ENCODE peak calls at places on chromosomes 7 and 10, in seven cellular contexts. One of them, this sample, is unnamed.

GRCh38 chr7:148987010-148987750 is 41.1 kb downstream of the PDIA4 start:
- DNase-seq in body of pancreas: peak
- DNase-seq in endothelial cell: peak
- DNase-seq in globus pallidus: peak
- DNase-seq in NCI-H510A: peak
- DNase-seq in SK-N-DZ: peak
- DNase-seq in NCI-H187: peak
- DNase-seq in this sample: peak

GRCh38 chr10:14366760-14367159 is 36.0 kb upstream of the FRMD4A start:
- DNase-seq in body of pancreas: peak
- DNase-seq in endothelial cell: no peak
- DNase-seq in globus pallidus: no peak
- DNase-seq in NCI-H510A: no peak
- DNase-seq in SK-N-DZ: no peak
- DNase-seq in NCI-H187: no peak
- DNase-seq in this sample: no peak

GRCh38 chr7:2116086-2116810 is 116.5 kb downstream of the MAD1L1 start:
- DNase-seq in body of pancreas: no peak
- DNase-seq in endothelial cell: no peak
- DNase-seq in globus pallidus: no peak
- DNase-seq in NCI-H510A: peak
- DNase-seq in SK-N-DZ: no peak
- DNase-seq in NCI-H187: no peak
- DNase-seq in this sample: no peak

GRCh38 chr7:102439963-102440795 is 6.8 kb downstream of the ORAI2 start:
- DNase-seq in body of pancreas: peak
- DNase-seq in endothelial cell: no peak
- DNase-seq in globus pallidus: no peak
- DNase-seq in NCI-H510A: no peak
- DNase-seq in SK-N-DZ: no peak
- DNase-seq in NCI-H187: no peak
- DNase-seq in this sample: no peak

GRCh38 chr10:538895-539294 is 150.6 kb downstream of the DIP2C start:
- DNase-seq in body of pancreas: no peak
- DNase-seq in endothelial cell: no peak
- DNase-seq in globus pallidus: no peak
- DNase-seq in NCI-H510A: no peak
- DNase-seq in SK-N-DZ: no peak
- DNase-seq in NCI-H187: no peak
- DNase-seq in this sample: no peak

GRCh38 chr7:23333671-23334246 is 34.6 kb downstream of the MALSU1 start:
- DNase-seq in body of pancreas: no peak
- DNase-seq in endothelial cell: no peak
- DNase-seq in globus pallidus: no peak
- DNase-seq in NCI-H510A: no peak
- DNase-seq in SK-N-DZ: no peak
- DNase-seq in NCI-H187: no peak
- DNase-seq in this sample: no peak

GRCh38 chr7:95684505-95684904 is 87.8 kb upstream of the DYNC1I1 start:
- DNase-seq in body of pancreas: no peak
- DNase-seq in endothelial cell: no peak
- DNase-seq in globus pallidus: peak
- DNase-seq in NCI-H510A: no peak
- DNase-seq in SK-N-DZ: no peak
- DNase-seq in NCI-H187: no peak
- DNase-seq in this sample: no peak

GRCh38 chr7:46576950-46577349 is 655.9 kb upstream of the IGFBP3 start:
- DNase-seq in body of pancreas: no peak
- DNase-seq in endothelial cell: no peak
- DNase-seq in globus pallidus: no peak
- DNase-seq in NCI-H510A: no peak
- DNase-seq in SK-N-DZ: no peak
- DNase-seq in NCI-H187: no peak
- DNase-seq in this sample: no peak

GRCh38 chr10:103382769-103383168 is 13.5 kb downstream of the ATP5MK start:
- DNase-seq in body of pancreas: no peak
- DNase-seq in endothelial cell: no peak
- DNase-seq in globus pallidus: no peak
- DNase-seq in NCI-H510A: no peak
- DNase-seq in SK-N-DZ: no peak
- DNase-seq in NCI-H187: no peak
- DNase-seq in this sample: no peak

GRCh38 chr7:142568430-142569097 is 180.7 kb upstream of the PRSS1 start:
- DNase-seq in body of pancreas: no peak
- DNase-seq in endothelial cell: no peak
- DNase-seq in globus pallidus: no peak
- DNase-seq in NCI-H510A: no peak
- DNase-seq in SK-N-DZ: no peak
- DNase-seq in NCI-H187: no peak
- DNase-seq in this sample: peak

GRCh38 chr7:98555403-98555802 is 61.7 kb upstream of the NPTX2 start:
- DNase-seq in body of pancreas: peak
- DNase-seq in endothelial cell: no peak
- DNase-seq in globus pallidus: no peak
- DNase-seq in NCI-H510A: no peak
- DNase-seq in SK-N-DZ: no peak
- DNase-seq in NCI-H187: no peak
- DNase-seq in this sample: no peak

GRCh38 chr7:149125864-149126661 is at the start of gene ZNF425:
- DNase-seq in body of pancreas: peak
- DNase-seq in endothelial cell: peak
- DNase-seq in globus pallidus: peak
- DNase-seq in NCI-H510A: peak
- DNase-seq in SK-N-DZ: peak
- DNase-seq in NCI-H187: peak
- DNase-seq in this sample: peak

GRCh38 chr10:78784454-78785414 is 284.0 kb upstream of the ZMIZ1 start:
- DNase-seq in body of pancreas: no peak
- DNase-seq in endothelial cell: no peak
- DNase-seq in globus pallidus: no peak
- DNase-seq in NCI-H510A: no peak
- DNase-seq in SK-N-DZ: no peak
- DNase-seq in NCI-H187: no peak
- DNase-seq in this sample: no peak

GRCh38 chr7:25856056-25856780 is 295.8 kb upstream of the NFE2L3 start:
- DNase-seq in body of pancreas: no peak
- DNase-seq in endothelial cell: no peak
- DNase-seq in globus pallidus: no peak
- DNase-seq in NCI-H510A: peak
- DNase-seq in SK-N-DZ: peak
- DNase-seq in NCI-H187: no peak
- DNase-seq in this sample: no peak

GRCh38 chr7:113787106-113787505 is 131.7 kb downstream of the PPP1R3A start:
- DNase-seq in body of pancreas: no peak
- DNase-seq in endothelial cell: no peak
- DNase-seq in globus pallidus: no peak
- DNase-seq in NCI-H510A: no peak
- DNase-seq in SK-N-DZ: no peak
- DNase-seq in NCI-H187: no peak
- DNase-seq in this sample: no peak

GRCh38 chr7:17625038-17625437 is 315.3 kb downstream of the SNX13 start:
- DNase-seq in body of pancreas: no peak
- DNase-seq in endothelial cell: no peak
- DNase-seq in globus pallidus: no peak
- DNase-seq in NCI-H510A: no peak
- DNase-seq in SK-N-DZ: no peak
- DNase-seq in NCI-H187: no peak
- DNase-seq in this sample: no peak

GRCh38 chr7:86814980-86815379 is 171.3 kb downstream of the GRM3 start:
- DNase-seq in body of pancreas: no peak
- DNase-seq in endothelial cell: peak
- DNase-seq in globus pallidus: peak
- DNase-seq in NCI-H510A: no peak
- DNase-seq in SK-N-DZ: peak
- DNase-seq in NCI-H187: no peak
- DNase-seq in this sample: peak

GRCh38 chr10:74026428-74026979 is 28.6 kb downstream of the VCL start:
- DNase-seq in body of pancreas: no peak
- DNase-seq in endothelial cell: no peak
- DNase-seq in globus pallidus: no peak
- DNase-seq in NCI-H510A: no peak
- DNase-seq in SK-N-DZ: no peak
- DNase-seq in NCI-H187: no peak
- DNase-seq in this sample: no peak

GRCh38 chr10:62560207-62560819 is 186.1 kb downstream of the ZNF365 start:
- DNase-seq in body of pancreas: peak
- DNase-seq in endothelial cell: no peak
- DNase-seq in globus pallidus: no peak
- DNase-seq in NCI-H510A: no peak
- DNase-seq in SK-N-DZ: no peak
- DNase-seq in NCI-H187: no peak
- DNase-seq in this sample: no peak

GRCh38 chr10:74078037-74078436 is 72.6 kb downstream of the AP3M1 start:
- DNase-seq in body of pancreas: no peak
- DNase-seq in endothelial cell: no peak
- DNase-seq in globus pallidus: no peak
- DNase-seq in NCI-H510A: no peak
- DNase-seq in SK-N-DZ: no peak
- DNase-seq in NCI-H187: no peak
- DNase-seq in this sample: peak

GRCh38 chr10:67602268-67602950 is 93.6 kb downstream of the CTNNA3 start:
- DNase-seq in body of pancreas: no peak
- DNase-seq in endothelial cell: no peak
- DNase-seq in globus pallidus: no peak
- DNase-seq in NCI-H510A: no peak
- DNase-seq in SK-N-DZ: no peak
- DNase-seq in NCI-H187: no peak
- DNase-seq in this sample: no peak

GRCh38 chr10:99828464-99828863 is 46.0 kb downstream of the ABCC2 start:
- DNase-seq in body of pancreas: no peak
- DNase-seq in endothelial cell: no peak
- DNase-seq in globus pallidus: no peak
- DNase-seq in NCI-H510A: no peak
- DNase-seq in SK-N-DZ: no peak
- DNase-seq in NCI-H187: no peak
- DNase-seq in this sample: no peak

GRCh38 chr7:11341285-11341944 is 367.7 kb downstream of the PHF14 start:
- DNase-seq in body of pancreas: peak
- DNase-seq in endothelial cell: peak
- DNase-seq in globus pallidus: peak
- DNase-seq in NCI-H510A: peak
- DNase-seq in SK-N-DZ: peak
- DNase-seq in NCI-H187: peak
- DNase-seq in this sample: peak

GRCh38 chr10:102710604-102711003 is 3.6 kb downstream of the ARL3 start:
- DNase-seq in body of pancreas: no peak
- DNase-seq in endothelial cell: no peak
- DNase-seq in globus pallidus: no peak
- DNase-seq in NCI-H510A: no peak
- DNase-seq in SK-N-DZ: no peak
- DNase-seq in NCI-H187: no peak
- DNase-seq in this sample: no peak

GRCh38 chr10:28291881-28292297 is 11.0 kb downstream of the MPP7 start:
- DNase-seq in body of pancreas: peak
- DNase-seq in endothelial cell: no peak
- DNase-seq in globus pallidus: no peak
- DNase-seq in NCI-H510A: no peak
- DNase-seq in SK-N-DZ: no peak
- DNase-seq in NCI-H187: no peak
- DNase-seq in this sample: no peak

GRCh38 chr7:29494350-29494749 is 69.3 kb upstream of the PRR15 start:
- DNase-seq in body of pancreas: no peak
- DNase-seq in endothelial cell: no peak
- DNase-seq in globus pallidus: no peak
- DNase-seq in NCI-H510A: no peak
- DNase-seq in SK-N-DZ: no peak
- DNase-seq in NCI-H187: no peak
- DNase-seq in this sample: no peak

GRCh38 chr7:69633122-69633892 is 35.0 kb downstream of the AUTS2 start:
- DNase-seq in body of pancreas: no peak
- DNase-seq in endothelial cell: no peak
- DNase-seq in globus pallidus: no peak
- DNase-seq in NCI-H510A: no peak
- DNase-seq in SK-N-DZ: no peak
- DNase-seq in NCI-H187: no peak
- DNase-seq in this sample: no peak

This sample was measured in Kasumi-1.